ENCODE peak calls at places on chromosomes 5 and 9, in six cellular contexts. One of them, this sample, is unnamed.

GRCh38 chr5:125987677-125988255 is 435.4 kb upstream of the GRAMD2B start:
- DNase-seq in naive thymus-derived CD4-positive, alpha-beta T cell: no peak
- DNase-seq in lower lobe of right lung: no peak
- DNase-seq in mammary epithelial cell: no peak
- DNase-seq in body of pancreas: no peak
- DNase-seq in OCI-LY7: no peak
- DNase-seq in this sample: no peak

GRCh38 chr9:37329576-37329975 is 92.9 kb upstream of the GRHPR start:
- DNase-seq in naive thymus-derived CD4-positive, alpha-beta T cell: no peak
- DNase-seq in lower lobe of right lung: no peak
- DNase-seq in mammary epithelial cell: peak
- DNase-seq in body of pancreas: no peak
- DNase-seq in OCI-LY7: peak
- DNase-seq in this sample: no peak

GRCh38 chr5:122774861-122775712 is at the start of gene SNX2:
- DNase-seq in naive thymus-derived CD4-positive, alpha-beta T cell: peak
- DNase-seq in lower lobe of right lung: peak
- DNase-seq in mammary epithelial cell: peak
- DNase-seq in body of pancreas: peak
- DNase-seq in OCI-LY7: peak
- DNase-seq in this sample: peak

GRCh38 chr5:2330325-2330724 is 421.2 kb downstream of the IRX2 start:
- DNase-seq in naive thymus-derived CD4-positive, alpha-beta T cell: no peak
- DNase-seq in lower lobe of right lung: no peak
- DNase-seq in mammary epithelial cell: no peak
- DNase-seq in body of pancreas: no peak
- DNase-seq in OCI-LY7: no peak
- DNase-seq in this sample: no peak

GRCh38 chr9:86511614-86512360 is 157.6 kb upstream of the TUT7 start:
- DNase-seq in naive thymus-derived CD4-positive, alpha-beta T cell: no peak
- DNase-seq in lower lobe of right lung: no peak
- DNase-seq in mammary epithelial cell: no peak
- DNase-seq in body of pancreas: no peak
- DNase-seq in OCI-LY7: no peak
- DNase-seq in this sample: no peak

GRCh38 chr5:130037905-130038304 is 133.6 kb downstream of the CHSY3 start:
- DNase-seq in naive thymus-derived CD4-positive, alpha-beta T cell: no peak
- DNase-seq in lower lobe of right lung: no peak
- DNase-seq in mammary epithelial cell: no peak
- DNase-seq in body of pancreas: no peak
- DNase-seq in OCI-LY7: no peak
- DNase-seq in this sample: no peak

GRCh38 chr5:53667621-53668020 is 107.2 kb downstream of the NDUFS4 start:
- DNase-seq in naive thymus-derived CD4-positive, alpha-beta T cell: no peak
- DNase-seq in lower lobe of right lung: no peak
- DNase-seq in mammary epithelial cell: no peak
- DNase-seq in body of pancreas: no peak
- DNase-seq in OCI-LY7: no peak
- DNase-seq in this sample: no peak

GRCh38 chr5:80686757-80687156 is 32.0 kb upstream of the DHFR start:
- DNase-seq in naive thymus-derived CD4-positive, alpha-beta T cell: peak
- DNase-seq in lower lobe of right lung: no peak
- DNase-seq in mammary epithelial cell: no peak
- DNase-seq in body of pancreas: no peak
- DNase-seq in OCI-LY7: peak
- DNase-seq in this sample: no peak

GRCh38 chr5:60586307-60586901 is 113.6 kb downstream of the DEPDC1B start:
- DNase-seq in naive thymus-derived CD4-positive, alpha-beta T cell: no peak
- DNase-seq in lower lobe of right lung: no peak
- DNase-seq in mammary epithelial cell: no peak
- DNase-seq in body of pancreas: no peak
- DNase-seq in OCI-LY7: peak
- DNase-seq in this sample: no peak

GRCh38 chr9:105994970-105995369 is 300.6 kb downstream of the TMEM38B start:
- DNase-seq in naive thymus-derived CD4-positive, alpha-beta T cell: no peak
- DNase-seq in lower lobe of right lung: no peak
- DNase-seq in mammary epithelial cell: peak
- DNase-seq in body of pancreas: no peak
- DNase-seq in OCI-LY7: no peak
- DNase-seq in this sample: no peak

GRCh38 chr9:87844471-87844870 is 38.2 kb upstream of the SPATA31E1 start:
- DNase-seq in naive thymus-derived CD4-positive, alpha-beta T cell: no peak
- DNase-seq in lower lobe of right lung: no peak
- DNase-seq in mammary epithelial cell: no peak
- DNase-seq in body of pancreas: no peak
- DNase-seq in OCI-LY7: no peak
- DNase-seq in this sample: no peak

GRCh38 chr5:73447234-73448071 is 1.1 kb downstream of the FOXD1 start:
- DNase-seq in naive thymus-derived CD4-positive, alpha-beta T cell: peak
- DNase-seq in lower lobe of right lung: peak
- DNase-seq in mammary epithelial cell: peak
- DNase-seq in body of pancreas: no peak
- DNase-seq in OCI-LY7: peak
- DNase-seq in this sample: no peak

GRCh38 chr5:153799466-153799865 is 239.2 kb downstream of the FAM114A2 start:
- DNase-seq in naive thymus-derived CD4-positive, alpha-beta T cell: no peak
- DNase-seq in lower lobe of right lung: no peak
- DNase-seq in mammary epithelial cell: no peak
- DNase-seq in body of pancreas: no peak
- DNase-seq in OCI-LY7: no peak
- DNase-seq in this sample: no peak

GRCh38 chr5:32458799-32459400 is 14.4 kb upstream of the ZFR start:
- DNase-seq in naive thymus-derived CD4-positive, alpha-beta T cell: no peak
- DNase-seq in lower lobe of right lung: no peak
- DNase-seq in mammary epithelial cell: no peak
- DNase-seq in body of pancreas: no peak
- DNase-seq in OCI-LY7: no peak
- DNase-seq in this sample: no peak

GRCh38 chr5:346229-346935 is 24.9 kb downstream of the AHRR start:
- DNase-seq in naive thymus-derived CD4-positive, alpha-beta T cell: no peak
- DNase-seq in lower lobe of right lung: no peak
- DNase-seq in mammary epithelial cell: no peak
- DNase-seq in body of pancreas: no peak
- DNase-seq in OCI-LY7: no peak
- DNase-seq in this sample: no peak

GRCh38 chr5:91928751-91929521 is 545.8 kb upstream of the ARRDC3 start:
- DNase-seq in naive thymus-derived CD4-positive, alpha-beta T cell: no peak
- DNase-seq in lower lobe of right lung: no peak
- DNase-seq in mammary epithelial cell: no peak
- DNase-seq in body of pancreas: no peak
- DNase-seq in OCI-LY7: peak
- DNase-seq in this sample: no peak

GRCh38 chr9:98806394-98807069 is 938 bp upstream of the GALNT12 start:
- DNase-seq in naive thymus-derived CD4-positive, alpha-beta T cell: no peak
- DNase-seq in lower lobe of right lung: no peak
- DNase-seq in mammary epithelial cell: no peak
- DNase-seq in body of pancreas: no peak
- DNase-seq in OCI-LY7: peak
- DNase-seq in this sample: no peak

GRCh38 chr5:179773686-179774040 is 20.1 kb upstream of the LTC4S start:
- DNase-seq in naive thymus-derived CD4-positive, alpha-beta T cell: no peak
- DNase-seq in lower lobe of right lung: no peak
- DNase-seq in mammary epithelial cell: no peak
- DNase-seq in body of pancreas: no peak
- DNase-seq in OCI-LY7: no peak
- DNase-seq in this sample: no peak

GRCh38 chr5:173790177-173790719 is 97.9 kb upstream of the CPEB4 start:
- DNase-seq in naive thymus-derived CD4-positive, alpha-beta T cell: no peak
- DNase-seq in lower lobe of right lung: no peak
- DNase-seq in mammary epithelial cell: no peak
- DNase-seq in body of pancreas: no peak
- DNase-seq in OCI-LY7: peak
- DNase-seq in this sample: no peak

GRCh38 chr5:67648201-67648671 is 451.6 kb upstream of the CD180 start:
- DNase-seq in naive thymus-derived CD4-positive, alpha-beta T cell: no peak
- DNase-seq in lower lobe of right lung: peak
- DNase-seq in mammary epithelial cell: no peak
- DNase-seq in body of pancreas: peak
- DNase-seq in OCI-LY7: no peak
- DNase-seq in this sample: peak

GRCh38 chr9:87656485-87656884 is 69.4 kb upstream of the CTSL start:
- DNase-seq in naive thymus-derived CD4-positive, alpha-beta T cell: no peak
- DNase-seq in lower lobe of right lung: no peak
- DNase-seq in mammary epithelial cell: no peak
- DNase-seq in body of pancreas: no peak
- DNase-seq in OCI-LY7: no peak
- DNase-seq in this sample: no peak

GRCh38 chr5:155332618-155333017 is 319.1 kb downstream of the KIF4B start:
- DNase-seq in naive thymus-derived CD4-positive, alpha-beta T cell: no peak
- DNase-seq in lower lobe of right lung: no peak
- DNase-seq in mammary epithelial cell: no peak
- DNase-seq in body of pancreas: no peak
- DNase-seq in OCI-LY7: no peak
- DNase-seq in this sample: no peak

GRCh38 chr9:36808246-36808645 is 225.8 kb downstream of the PAX5 start:
- DNase-seq in naive thymus-derived CD4-positive, alpha-beta T cell: no peak
- DNase-seq in lower lobe of right lung: no peak
- DNase-seq in mammary epithelial cell: no peak
- DNase-seq in body of pancreas: no peak
- DNase-seq in OCI-LY7: no peak
- DNase-seq in this sample: no peak

GRCh38 chr9:85224729-85225128 is 517.0 kb downstream of the AGTPBP1 start:
- DNase-seq in naive thymus-derived CD4-positive, alpha-beta T cell: no peak
- DNase-seq in lower lobe of right lung: no peak
- DNase-seq in mammary epithelial cell: peak
- DNase-seq in body of pancreas: no peak
- DNase-seq in OCI-LY7: no peak
- DNase-seq in this sample: no peak
- H3K27ac ChIP-seq in naive thymus-derived CD4-positive, alpha-beta T cell: no peak
- H3K27ac ChIP-seq in lower lobe of right lung: no peak
- H3K27ac ChIP-seq in mammary epithelial cell: peak
- H3K27ac ChIP-seq in body of pancreas: no peak
- H3K27ac ChIP-seq in OCI-LY7: no peak
- H3K27ac ChIP-seq in this sample: no peak

GRCh38 chr9:135887021-135887507 is 20.3 kb downstream of the CAMSAP1 start:
- DNase-seq in naive thymus-derived CD4-positive, alpha-beta T cell: peak
- DNase-seq in lower lobe of right lung: peak
- DNase-seq in mammary epithelial cell: peak
- DNase-seq in body of pancreas: no peak
- DNase-seq in OCI-LY7: no peak
- DNase-seq in this sample: no peak

GRCh38 chr9:135887585-135888050 is 19.7 kb downstream of the CAMSAP1 start:
- DNase-seq in naive thymus-derived CD4-positive, alpha-beta T cell: peak
- DNase-seq in lower lobe of right lung: peak
- DNase-seq in mammary epithelial cell: no peak
- DNase-seq in body of pancreas: no peak
- DNase-seq in OCI-LY7: peak
- DNase-seq in this sample: no peak

GRCh38 chr9:135885100-135885853 is 22.1 kb downstream of the CAMSAP1 start:
- DNase-seq in naive thymus-derived CD4-positive, alpha-beta T cell: no peak
- DNase-seq in lower lobe of right lung: no peak
- DNase-seq in mammary epithelial cell: no peak
- DNase-seq in body of pancreas: no peak
- DNase-seq in OCI-LY7: no peak
- DNase-seq in this sample: no peak

GRCh38 chr9:135884328-135885035 is 22.9 kb downstream of the CAMSAP1 start:
- DNase-seq in naive thymus-derived CD4-positive, alpha-beta T cell: no peak
- DNase-seq in lower lobe of right lung: no peak
- DNase-seq in mammary epithelial cell: no peak
- DNase-seq in body of pancreas: no peak
- DNase-seq in OCI-LY7: no peak
- DNase-seq in this sample: no peak

DNA sequence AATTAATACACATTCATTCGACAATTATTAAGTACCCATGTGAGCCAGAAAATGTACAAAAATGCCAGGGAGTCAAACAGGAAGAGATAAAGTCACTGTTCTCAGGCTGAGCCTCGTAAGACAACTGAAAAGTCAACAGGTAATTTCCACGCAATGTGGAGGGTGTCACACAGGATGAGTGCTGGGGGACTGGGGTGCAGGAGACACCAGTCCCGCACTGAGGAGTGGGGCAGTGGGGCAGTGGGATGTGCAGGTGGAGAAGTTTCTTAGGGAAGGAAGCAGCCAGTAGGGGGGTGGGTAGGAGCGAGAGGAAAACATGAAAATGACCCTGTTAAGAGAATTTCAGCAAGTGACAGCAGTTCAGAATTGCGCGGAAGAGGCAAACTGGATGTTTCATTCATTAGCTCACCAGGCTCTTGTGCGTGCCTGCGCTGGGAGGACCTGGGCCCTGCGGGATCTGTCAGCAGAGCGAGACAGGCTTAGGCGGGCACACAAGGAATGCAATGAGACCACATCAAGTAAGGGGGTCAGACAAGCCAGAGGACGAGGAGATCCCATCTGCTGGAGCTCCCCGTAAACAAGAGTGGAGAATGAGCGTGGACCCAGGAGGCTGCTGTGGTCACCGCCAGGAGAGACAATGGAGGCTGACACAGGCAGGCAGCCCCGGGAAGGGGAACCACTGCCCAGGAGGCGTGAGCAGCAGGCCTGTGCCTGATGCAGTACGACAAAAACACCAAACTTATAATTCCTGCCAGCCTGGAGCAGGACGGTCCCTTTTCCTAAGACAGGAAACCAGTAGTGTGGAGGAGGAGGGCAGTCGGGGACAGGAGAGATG is 21.0 kb downstream of the CAMSAP1 start:
- DNase-seq in naive thymus-derived CD4-positive, alpha-beta T cell: no peak
- DNase-seq in lower lobe of right lung: no peak
- DNase-seq in mammary epithelial cell: peak
- DNase-seq in body of pancreas: no peak
- DNase-seq in OCI-LY7: no peak
- DNase-seq in this sample: no peak
- H3K27ac ChIP-seq in naive thymus-derived CD4-positive, alpha-beta T cell: no peak
- H3K27ac ChIP-seq in lower lobe of right lung: no peak
- H3K27ac ChIP-seq in mammary epithelial cell: peak
- H3K27ac ChIP-seq in body of pancreas: no peak
- H3K27ac ChIP-seq in OCI-LY7: no peak
- H3K27ac ChIP-seq in this sample: no peak

GRCh38 chr9:137070201-137070905 is at the start of gene SAPCD2:
- DNase-seq in naive thymus-derived CD4-positive, alpha-beta T cell: peak
- DNase-seq in lower lobe of right lung: peak
- DNase-seq in mammary epithelial cell: peak
- DNase-seq in body of pancreas: peak
- DNase-seq in OCI-LY7: peak
- DNase-seq in this sample: peak
- H3K27ac ChIP-seq in naive thymus-derived CD4-positive, alpha-beta T cell: peak
- H3K27ac ChIP-seq in lower lobe of right lung: peak
- H3K27ac ChIP-seq in mammary epithelial cell: no peak
- H3K27ac ChIP-seq in body of pancreas: peak
- H3K27ac ChIP-seq in OCI-LY7: peak
- H3K27ac ChIP-seq in this sample: peak

DNA sequence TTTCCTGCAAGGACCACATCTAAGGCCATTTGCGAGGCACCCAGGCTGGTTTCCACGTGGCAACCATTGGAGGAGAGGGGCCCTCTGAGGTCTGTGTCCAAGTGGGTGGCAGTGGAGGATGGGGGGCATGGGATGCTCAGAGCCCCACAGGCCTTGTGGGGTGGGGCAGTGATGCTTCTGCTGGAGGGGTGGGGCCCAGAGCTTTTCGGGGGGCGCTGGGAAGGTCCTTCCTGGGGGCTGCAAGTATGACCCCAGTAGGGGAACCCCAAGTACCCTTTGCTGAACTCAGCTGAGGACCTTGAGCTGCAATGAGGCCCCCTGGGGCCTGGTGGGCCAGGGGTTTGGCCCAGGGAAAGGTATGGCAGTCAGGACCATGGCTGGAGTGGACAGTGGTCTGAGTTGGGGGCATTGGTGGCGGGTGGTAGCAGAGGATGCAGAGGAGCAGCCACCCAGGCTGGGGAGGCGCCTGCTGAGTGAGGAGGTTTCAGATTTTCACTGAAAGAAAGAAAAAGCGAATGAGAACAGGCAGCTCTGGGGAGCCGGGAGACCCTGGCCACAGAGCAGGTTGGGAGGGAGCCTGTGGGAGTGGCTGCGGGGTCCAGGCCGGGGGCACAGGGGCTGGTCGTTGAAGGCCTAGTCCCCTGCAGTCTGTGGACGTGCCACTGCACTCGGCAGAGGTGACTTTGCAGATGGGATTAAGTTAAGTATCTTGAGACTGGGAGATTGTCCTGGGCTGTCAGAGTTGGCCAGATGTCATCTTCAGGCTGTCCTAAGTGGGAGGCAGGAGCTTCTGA is 19.2 kb downstream of the WNK2 start:
- DNase-seq in naive thymus-derived CD4-positive, alpha-beta T cell: no peak
- DNase-seq in lower lobe of right lung: peak
- DNase-seq in mammary epithelial cell: no peak
- DNase-seq in body of pancreas: no peak
- DNase-seq in OCI-LY7: no peak
- DNase-seq in this sample: no peak
- H3K27ac ChIP-seq in naive thymus-derived CD4-positive, alpha-beta T cell: no peak
- H3K27ac ChIP-seq in lower lobe of right lung: no peak
- H3K27ac ChIP-seq in mammary epithelial cell: no peak
- H3K27ac ChIP-seq in body of pancreas: peak
- H3K27ac ChIP-seq in OCI-LY7: no peak
- H3K27ac ChIP-seq in this sample: peak